ENCODE peak calls at places on chromosomes 6 and 20, in ten cellular contexts. F, Q, B, C, O, W, N, I, A and Y are unnamed samples.

GRCh38 chr6:90445533-90446108 is 141.3 kb downstream of the MAP3K7 start:
- DNase-seq in B (no peak), F (no peak), A (no peak), O (no peak), W (no peak), N (no peak), C (no peak), I (no peak), Q (no peak), Y (no peak)

GRCh38 chr6:144131248-144131709 is 19.0 kb upstream of the STX11 start:
- DNase-seq in B (no peak), A (peak; percentile 47), W (no peak), F (no peak), I (no peak), Q (no peak), N (no peak), C (peak; percentile 43), O (peak; percentile 80), Y (peak; percentile 26)

GRCh38 chr6:161963634-161964244 is 689.9 kb upstream of the AGPAT4 start:
- DNase-seq in C (no peak), N (no peak), A (no peak), I (no peak), F (no peak), W (no peak), Q (no peak), O (no peak), B (no peak), Y (no peak)

GRCh38 chr6:24125980-24126379 is at the start of gene NRSN1:
- DNase-seq in I (no peak), Q (no peak), A (no peak), B (no peak), O (no peak), W (no peak), C (no peak), N (no peak), F (no peak), Y (no peak)

GRCh38 chr20:24610341-24611115 is 141.1 kb downstream of the SYNDIG1 start:
- DNase-seq in C (no peak), Q (no peak), O (no peak), A (no peak), F (no peak), W (no peak), I (no peak), N (no peak), B (no peak), Y (no peak)

GRCh38 chr20:2051920-2052319 is 49.7 kb upstream of the STK35 start:
- DNase-seq in N (no peak), W (no peak), F (no peak), C (no peak), A (no peak), O (no peak), I (no peak), Q (no peak), B (no peak), Y (no peak)

GRCh38 chr20:46978871-46979536 is 84.4 kb downstream of the EYA2 start:
- DNase-seq in A (no peak), O (no peak), C (peak; percentile 49), W (no peak), B (no peak), Q (no peak), N (no peak), F (no peak), I (no peak), Y (no peak)

GRCh38 chr6:41970436-41970846 is 28.8 kb upstream of the CCND3 start:
- DNase-seq in C (peak; percentile 67), A (no peak), I (no peak), O (no peak), W (no peak), F (no peak), Q (no peak), B (peak; percentile 46), N (no peak), Y (no peak)

DNA sequence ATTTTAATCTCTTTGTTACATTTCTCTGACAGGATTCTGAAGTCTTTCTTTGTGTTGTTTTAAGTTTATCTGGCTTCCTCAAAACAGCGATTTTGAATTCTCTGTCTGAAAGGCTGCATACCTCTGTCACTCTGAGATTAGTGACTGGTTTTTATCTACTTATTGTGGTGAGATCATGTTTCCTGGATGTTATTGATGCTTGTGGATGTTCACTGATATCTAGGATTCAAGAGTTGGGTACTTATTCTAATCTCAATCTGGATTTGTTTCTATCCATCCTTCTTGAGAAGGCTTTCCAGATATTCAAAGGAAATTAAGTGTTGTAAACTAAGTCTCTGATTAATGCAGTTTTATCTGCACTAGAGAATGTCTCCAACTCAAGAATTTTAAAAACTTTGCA is 1076.1 kb upstream of the ADGRB3 start:
- DNase-seq in A (no peak), Q (no peak), O (no peak), C (peak; percentile 36), I (no peak), F (no peak), N (no peak), W (no peak), B (no peak), Y (no peak)
- H3K36me3 ChIP-seq in A (no peaks in the 10 kb centered on the region), Q (no peaks in the 10 kb centered on the region), O (no peaks in the 10 kb centered on the region), C (no peaks in the 10 kb centered on the region), I (no peaks in the 10 kb centered on the region), F (no peaks in the 10 kb centered on the region), N (no peaks in the 10 kb centered on the region), W (no peaks in the 10 kb centered on the region), B (no peaks in the 10 kb centered on the region), Y (no peaks in the 10 kb centered on the region)

GRCh38 chr6:2854394-2854982 is 12.8 kb upstream of the SERPINB1 start:
- DNase-seq in N (no peak), F (no peak), W (no peak), O (no peak), A (no peak), I (no peak), B (no peak), C (peak; percentile 71), Q (no peak), Y (no peak)

GRCh38 chr6:2852514-2852855 is 10.8 kb upstream of the SERPINB1 start:
- DNase-seq in Q (no peak), I (no peak), F (no peak), N (no peak), B (no peak), O (no peak), C (no peak), W (no peak), A (no peak), Y (no peak)

GRCh38 chr6:2851727-2852513 is 10.3 kb upstream of the SERPINB1 start:
- DNase-seq in A (no peak), I (no peak), C (no peak), F (no peak), W (no peak), B (no peak), N (no peak), O (no peak), Q (no peak), Y (no peak)

GRCh38 chr6:2853766-2854393 is 12.2 kb upstream of the SERPINB1 start:
- DNase-seq in C (peak; percentile 77), Q (peak; percentile 52), A (peak; percentile 87), W (no peak), F (peak; percentile 38), B (no peak), I (peak; percentile 62), O (peak; percentile 67), N (peak; percentile 71), Y (peak; percentile 66)

DNA sequence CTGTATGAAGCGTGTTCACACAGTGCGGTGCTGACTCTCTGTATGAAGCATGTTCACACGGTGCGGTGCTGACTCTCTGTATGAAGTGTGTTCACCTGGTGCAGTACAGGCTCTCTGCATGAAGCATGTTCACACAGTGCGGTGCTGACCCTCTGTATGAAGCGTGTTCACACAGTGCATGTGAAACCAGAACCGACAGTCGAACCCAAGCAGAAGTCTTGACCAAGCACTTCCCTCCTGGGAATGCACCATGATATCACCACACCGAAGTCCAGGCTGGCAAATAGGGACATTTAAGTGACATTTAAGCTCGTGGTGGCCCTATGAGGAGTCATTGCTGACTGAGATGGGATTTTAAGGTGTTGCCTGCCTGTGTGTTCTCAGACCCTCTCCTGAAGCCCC is 11.3 kb upstream of the SERPINB1 start:
- DNase-seq in C (no peak), F (no peak), W (no peak), O (no peak), Q (no peak), N (no peak), A (no peak), I (no peak), B (no peak), Y (no peak)
- H3K4me1 ChIP-seq in C (peaks cover 10% of the 10 kb centered on the region), F (peaks cover 70% of the 10 kb centered on the region), W (peaks cover 63% of the 10 kb centered on the region), O (peaks cover 44% of the 10 kb centered on the region), Q (no peaks in the 10 kb centered on the region), N (peaks cover 53% of the 10 kb centered on the region), A (peaks cover 88% of the 10 kb centered on the region), I (peaks cover 63% of the 10 kb centered on the region), B (no peaks in the 10 kb centered on the region), Y (peaks cover 67% of the 10 kb centered on the region)

GRCh38 chr20:38759135-38759534 is 10.9 kb downstream of the ACTR5 start:
- DNase-seq in F (no peak), I (no peak), W (no peak), N (no peak), C (no peak), O (no peak), Q (no peak), A (no peak), B (no peak), Y (no peak)

GRCh38 chr20:38752029-38752428 is 3.8 kb downstream of the ACTR5 start:
- DNase-seq in C (no peak), F (no peak), I (no peak), B (no peak), A (no peak), N (no peak), O (no peak), Q (no peak), W (no peak), Y (no peak)

GRCh38 chr20:38754924-38755323 is 6.7 kb downstream of the ACTR5 start:
- DNase-seq in A (no peak), I (no peak), Q (no peak), F (no peak), O (no peak), C (no peak), N (no peak), W (no peak), B (no peak), Y (no peak)

GRCh38 chr20:38757145-38757800 is 9.0 kb downstream of the ACTR5 start:
- DNase-seq in O (no peak), Q (no peak), I (no peak), W (no peak), N (no peak), F (no peak), C (peak; percentile 61), A (no peak), B (no peak), Y (no peak)

DNA sequence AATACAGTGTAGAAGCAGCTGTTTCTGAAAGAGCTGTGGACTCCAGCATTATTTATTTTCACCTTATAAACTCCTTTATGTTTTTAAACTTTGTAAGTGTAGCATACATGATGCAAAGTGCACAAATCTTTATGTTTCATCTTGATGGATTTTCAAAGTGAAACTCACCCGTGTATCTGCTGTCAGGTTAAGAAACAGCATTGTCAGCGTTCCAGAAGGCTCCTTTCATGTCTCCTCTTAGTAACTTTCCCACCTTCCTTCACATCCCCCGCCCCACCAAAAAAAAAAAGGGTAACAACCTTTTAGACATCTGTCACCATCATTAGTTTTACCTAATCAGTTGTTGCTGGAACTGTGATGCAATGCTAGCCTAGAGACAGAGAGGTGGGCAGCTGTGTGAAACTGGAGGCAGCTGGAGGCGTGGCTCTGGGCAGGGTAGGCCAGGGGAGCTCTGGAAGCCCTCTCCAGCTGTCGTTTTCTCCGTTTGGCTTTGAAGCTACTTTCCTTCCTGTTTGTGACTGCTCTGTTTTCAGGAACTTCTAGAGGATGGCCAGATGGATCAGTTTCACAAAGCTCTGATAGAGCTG is 7.2 kb downstream of the ACTR5 start:
- DNase-seq in O (no peak), Q (no peak), B (no peak), C (no peak), A (no peak), N (no peak), F (no peak), I (no peak), W (no peak), Y (no peak)
- H3K36me3 ChIP-seq in O (peaks cover 6% of the 10 kb centered on the region), Q (no peaks in the 10 kb centered on the region), B (peaks cover 54% of the 10 kb centered on the region), C (peaks cover 33% of the 10 kb centered on the region), A (peaks cover 68% of the 10 kb centered on the region), N (peaks cover 61% of the 10 kb centered on the region), F (peaks cover 65% of the 10 kb centered on the region), I (peaks cover 44% of the 10 kb centered on the region), W (peaks cover 89% of the 10 kb centered on the region), Y (peaks cover 82% of the 10 kb centered on the region)

GRCh38 chr6:52523363-52524207 is 53.3 kb downstream of the TRAM2 start:
- DNase-seq in C (no peak), B (no peak), O (no peak), F (no peak), I (no peak), Q (no peak), N (no peak), W (no peak), A (no peak), Y (no peak)
- H3K4me1 ChIP-seq in C (peaks cover 16% of the 10 kb centered on the region), B (peaks cover 8% of the 10 kb centered on the region), O (peaks cover 44% of the 10 kb centered on the region), F (no peaks in the 10 kb centered on the region), I (no peaks in the 10 kb centered on the region), Q (peaks cover under 1% of the 10 kb centered on the region), N (no peaks in the 10 kb centered on the region), W (peaks cover 47% of the 10 kb centered on the region), A (peaks cover 31% of the 10 kb centered on the region), Y (no peaks in the 10 kb centered on the region)